ENCODE peak calls at places on chromosomes 5 and 9, in seven cellular contexts. One of them, this sample, is unnamed.
A peak's percentile ranks its signal among the peaks of the same experiment; 100 is the strongest.

GRCh38 chr5:142641681-142642080 is 44.2 kb downstream of the FGF1 start:
- DNase-seq in spleen: no peak
- DNase-seq in esophagus squamous epithelium: no peak
- DNase-seq in ovary: no peak
- DNase-seq in lower lobe of right lung: no peak
- DNase-seq in neural progenitor cell: no peak
- DNase-seq in body of pancreas: no peak
- DNase-seq in this sample: no peak

GRCh38 chr5:10550222-10550995 is 13.5 kb upstream of the ANKRD33B start:
- DNase-seq in spleen: no peak
- DNase-seq in esophagus squamous epithelium: no peak
- DNase-seq in ovary: no peak
- DNase-seq in lower lobe of right lung: no peak
- DNase-seq in neural progenitor cell: no peak
- DNase-seq in body of pancreas: no peak
- DNase-seq in this sample: no peak

GRCh38 chr9:124771867-124772621 is 933 bp upstream of the NR6A1 start:
- DNase-seq in spleen: peak; percentile 91
- DNase-seq in esophagus squamous epithelium: no peak
- DNase-seq in ovary: peak; percentile 77
- DNase-seq in lower lobe of right lung: peak; percentile 75
- DNase-seq in neural progenitor cell: peak; percentile 93
- DNase-seq in body of pancreas: peak; percentile 81
- DNase-seq in this sample: peak; percentile 89

GRCh38 chr5:84301535-84301934 is 83.1 kb downstream of the EDIL3 start:
- DNase-seq in spleen: no peak
- DNase-seq in esophagus squamous epithelium: no peak
- DNase-seq in ovary: no peak
- DNase-seq in lower lobe of right lung: no peak
- DNase-seq in neural progenitor cell: no peak
- DNase-seq in body of pancreas: no peak
- DNase-seq in this sample: no peak

GRCh38 chr5:142202282-142202681 is 93.7 kb downstream of the NDFIP1 start:
- DNase-seq in spleen: no peak
- DNase-seq in esophagus squamous epithelium: no peak
- DNase-seq in ovary: no peak
- DNase-seq in lower lobe of right lung: no peak
- DNase-seq in neural progenitor cell: no peak
- DNase-seq in body of pancreas: no peak
- DNase-seq in this sample: no peak

GRCh38 chr5:136926073-136926472 is 560.7 kb upstream of the TRPC7 start:
- DNase-seq in spleen: no peak
- DNase-seq in esophagus squamous epithelium: no peak
- DNase-seq in ovary: no peak
- DNase-seq in lower lobe of right lung: no peak
- DNase-seq in neural progenitor cell: no peak
- DNase-seq in body of pancreas: no peak
- DNase-seq in this sample: no peak

GRCh38 chr5:37703841-37704241 is 136.0 kb downstream of the GDNF start:
- DNase-seq in spleen: no peak
- DNase-seq in esophagus squamous epithelium: no peak
- DNase-seq in ovary: no peak
- DNase-seq in lower lobe of right lung: no peak
- DNase-seq in neural progenitor cell: no peak
- DNase-seq in body of pancreas: no peak
- DNase-seq in this sample: no peak

GRCh38 chr5:9340095-9340494 is 205.8 kb downstream of the SEMA5A start:
- DNase-seq in spleen: no peak
- DNase-seq in esophagus squamous epithelium: no peak
- DNase-seq in ovary: no peak
- DNase-seq in lower lobe of right lung: no peak
- DNase-seq in neural progenitor cell: no peak
- DNase-seq in body of pancreas: no peak
- DNase-seq in this sample: no peak

GRCh38 chr9:109254317-109254716 is 66.5 kb downstream of the EPB41L4B start:
- DNase-seq in spleen: no peak
- DNase-seq in esophagus squamous epithelium: no peak
- DNase-seq in ovary: no peak
- DNase-seq in lower lobe of right lung: no peak
- DNase-seq in neural progenitor cell: no peak
- DNase-seq in body of pancreas: no peak
- DNase-seq in this sample: no peak

GRCh38 chr5:154519375-154519774 is 41.3 kb upstream of the HAND1 start:
- DNase-seq in spleen: no peak
- DNase-seq in esophagus squamous epithelium: no peak
- DNase-seq in ovary: no peak
- DNase-seq in lower lobe of right lung: no peak
- DNase-seq in neural progenitor cell: no peak
- DNase-seq in body of pancreas: no peak
- DNase-seq in this sample: no peak

GRCh38 chr9:107270082-107270481 is 13.0 kb upstream of the RAD23B start:
- DNase-seq in spleen: no peak
- DNase-seq in esophagus squamous epithelium: no peak
- DNase-seq in ovary: no peak
- DNase-seq in lower lobe of right lung: no peak
- DNase-seq in neural progenitor cell: no peak
- DNase-seq in body of pancreas: no peak
- DNase-seq in this sample: no peak

GRCh38 chr9:71968541-71969090 is 57.2 kb downstream of the C9orf85 start:
- DNase-seq in spleen: no peak
- DNase-seq in esophagus squamous epithelium: no peak
- DNase-seq in ovary: no peak
- DNase-seq in lower lobe of right lung: no peak
- DNase-seq in neural progenitor cell: no peak
- DNase-seq in body of pancreas: no peak
- DNase-seq in this sample: no peak

GRCh38 chr5:95262933-95263660 is 21.8 kb downstream of the MCTP1 start:
- DNase-seq in spleen: no peak
- DNase-seq in esophagus squamous epithelium: no peak
- DNase-seq in ovary: no peak
- DNase-seq in lower lobe of right lung: no peak
- DNase-seq in neural progenitor cell: no peak
- DNase-seq in body of pancreas: no peak
- DNase-seq in this sample: no peak

GRCh38 chr5:139910901-139911300 is 115.3 kb downstream of the PSD2 start:
- DNase-seq in spleen: peak; percentile 38
- DNase-seq in esophagus squamous epithelium: no peak
- DNase-seq in ovary: no peak
- DNase-seq in lower lobe of right lung: no peak
- DNase-seq in neural progenitor cell: no peak
- DNase-seq in body of pancreas: no peak
- DNase-seq in this sample: no peak
- H3K36me3 ChIP-seq in spleen: no peaks in the 10 kb centered on the region
- H3K36me3 ChIP-seq in esophagus squamous epithelium: no peaks in the 10 kb centered on the region
- H3K36me3 ChIP-seq in ovary: no peaks in the 10 kb centered on the region
- H3K36me3 ChIP-seq in lower lobe of right lung: no peaks in the 10 kb centered on the region
- H3K36me3 ChIP-seq in neural progenitor cell: no peaks in the 10 kb centered on the region
- H3K36me3 ChIP-seq in body of pancreas: no peaks in the 10 kb centered on the region
- H3K36me3 ChIP-seq in this sample: no peaks in the 10 kb centered on the region

GRCh38 chr5:12316812-12317211 is 412.6 kb upstream of the CTNND2 start:
- DNase-seq in spleen: no peak
- DNase-seq in esophagus squamous epithelium: no peak
- DNase-seq in ovary: no peak
- DNase-seq in lower lobe of right lung: no peak
- DNase-seq in neural progenitor cell: no peak
- DNase-seq in body of pancreas: no peak
- DNase-seq in this sample: no peak
- H3K27ac ChIP-seq in spleen: no peak overlapping the region
- H3K27ac ChIP-seq in esophagus squamous epithelium: no peak overlapping the region
- H3K27ac ChIP-seq in ovary: no peak overlapping the region
- H3K27ac ChIP-seq in lower lobe of right lung: no peak overlapping the region
- H3K27ac ChIP-seq in neural progenitor cell: no peak overlapping the region
- H3K27ac ChIP-seq in body of pancreas: no peak overlapping the region
- H3K27ac ChIP-seq in this sample: no peak overlapping the region

GRCh38 chr5:132635873-132636272 is 22.1 kb upstream of the IL13 start:
- DNase-seq in spleen: no peak
- DNase-seq in esophagus squamous epithelium: no peak
- DNase-seq in ovary: no peak
- DNase-seq in lower lobe of right lung: no peak
- DNase-seq in neural progenitor cell: no peak
- DNase-seq in body of pancreas: no peak
- DNase-seq in this sample: no peak
- H3K36me3 ChIP-seq in spleen: peaks cover 80% of the 10 kb centered on the region
- H3K36me3 ChIP-seq in esophagus squamous epithelium: peaks cover 18% of the 10 kb centered on the region
- H3K36me3 ChIP-seq in ovary: no peaks in the 10 kb centered on the region
- H3K36me3 ChIP-seq in lower lobe of right lung: peaks cover 50% of the 10 kb centered on the region
- H3K36me3 ChIP-seq in neural progenitor cell: no peaks in the 10 kb centered on the region
- H3K36me3 ChIP-seq in body of pancreas: peaks cover 16% of the 10 kb centered on the region
- H3K36me3 ChIP-seq in this sample: peaks cover 36% of the 10 kb centered on the region

DNA sequence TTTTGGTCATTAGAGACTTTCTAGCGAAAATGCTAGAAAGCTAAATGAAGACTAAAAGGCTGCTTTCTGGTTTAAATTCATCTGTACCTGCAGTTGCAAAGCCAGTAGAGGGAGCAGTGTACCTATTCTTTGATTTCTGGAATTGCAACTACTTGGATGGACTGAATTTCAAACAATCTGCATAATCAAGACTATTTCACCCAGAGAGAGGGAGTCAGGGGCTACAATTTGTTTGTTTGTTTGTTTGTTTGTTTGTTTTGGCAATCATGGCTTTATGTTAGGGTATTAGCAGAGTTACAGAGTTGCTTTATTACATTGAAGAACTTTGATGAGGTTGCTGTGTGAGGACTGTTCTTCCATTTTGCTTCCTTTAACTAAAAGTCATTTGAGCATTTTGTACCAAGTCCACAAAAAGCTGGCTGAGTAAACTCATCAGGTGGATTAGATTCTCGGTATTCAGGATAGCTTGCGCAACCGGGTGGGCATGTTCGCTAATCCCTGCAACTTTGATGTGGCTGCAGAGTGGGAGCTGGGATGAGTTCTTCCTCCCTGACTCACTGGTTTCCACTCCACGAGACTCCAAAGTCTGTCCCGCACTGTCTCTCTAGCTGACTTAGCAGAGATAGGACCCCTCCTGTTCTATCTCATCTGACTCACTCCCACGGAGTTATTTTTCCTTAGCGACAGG is 80.0 kb upstream of the TUT7 start:
- DNase-seq in spleen: no peak
- DNase-seq in esophagus squamous epithelium: no peak
- DNase-seq in ovary: peak; percentile 57
- DNase-seq in lower lobe of right lung: no peak
- DNase-seq in neural progenitor cell: peak; percentile 64
- DNase-seq in body of pancreas: no peak
- DNase-seq in this sample: no peak
- H3K27ac ChIP-seq in spleen: no peak overlapping the region
- H3K27ac ChIP-seq in esophagus squamous epithelium: no peak overlapping the region
- H3K27ac ChIP-seq in ovary: peak overlapping the region; percentile 48
- H3K27ac ChIP-seq in lower lobe of right lung: no peak overlapping the region
- H3K27ac ChIP-seq in neural progenitor cell: no peak overlapping the region
- H3K27ac ChIP-seq in body of pancreas: no peak overlapping the region
- H3K27ac ChIP-seq in this sample: no peak overlapping the region

DNA sequence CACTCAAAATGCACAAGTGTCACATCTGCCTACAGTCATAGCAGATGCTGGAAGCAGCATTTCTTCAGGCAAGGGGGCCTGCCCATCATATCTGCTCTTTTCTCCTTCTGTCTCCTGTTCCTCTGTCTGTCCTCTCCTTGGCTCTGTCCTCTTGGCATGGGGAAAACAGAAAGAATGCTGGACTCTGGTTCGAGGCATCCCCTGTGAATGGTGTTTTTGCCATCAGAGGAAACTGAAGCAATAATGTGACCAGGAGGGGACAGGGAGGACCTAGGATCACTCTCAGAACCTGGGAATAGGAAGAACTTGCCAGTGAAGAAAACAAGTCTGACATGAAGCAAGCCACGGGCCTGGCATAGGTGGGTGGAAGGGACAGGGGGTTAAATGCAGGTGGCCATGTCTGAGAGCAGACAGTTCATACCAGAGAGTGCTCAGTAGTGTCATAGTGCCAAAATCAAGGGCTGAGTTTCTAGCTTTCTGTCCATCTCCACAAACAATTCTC is 35.3 kb downstream of the AQP7 start:
- DNase-seq in spleen: no peak
- DNase-seq in esophagus squamous epithelium: no peak
- DNase-seq in ovary: no peak
- DNase-seq in lower lobe of right lung: no peak
- DNase-seq in neural progenitor cell: no peak
- DNase-seq in body of pancreas: no peak
- DNase-seq in this sample: no peak
- H3K36me3 ChIP-seq in spleen: peaks cover 98% of the 10 kb centered on the region
- H3K36me3 ChIP-seq in esophagus squamous epithelium: peaks cover 49% of the 10 kb centered on the region
- H3K36me3 ChIP-seq in ovary: no peaks in the 10 kb centered on the region
- H3K36me3 ChIP-seq in lower lobe of right lung: peaks cover 92% of the 10 kb centered on the region
- H3K36me3 ChIP-seq in neural progenitor cell: no peaks in the 10 kb centered on the region
- H3K36me3 ChIP-seq in body of pancreas: peaks cover 36% of the 10 kb centered on the region
- H3K36me3 ChIP-seq in this sample: peaks cover 63% of the 10 kb centered on the region

DNA sequence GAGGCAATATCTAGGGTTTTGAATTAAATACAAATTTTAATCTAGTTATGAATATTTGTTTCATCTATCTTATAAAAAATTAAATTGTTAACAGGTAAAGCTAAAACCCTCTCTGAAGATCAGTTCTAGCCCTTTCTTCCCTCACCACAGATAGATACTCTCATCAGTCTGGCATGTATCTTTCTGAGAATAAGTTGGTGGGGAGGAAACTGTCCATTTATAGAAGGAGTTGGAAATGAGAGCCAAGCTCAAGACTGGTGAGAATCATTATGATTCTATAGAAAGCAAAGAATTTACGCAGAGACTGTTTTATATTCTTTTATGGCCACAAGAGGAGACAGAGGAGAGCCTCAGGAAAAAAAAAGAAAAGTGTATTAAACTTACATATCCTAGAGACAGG is 59.0 kb downstream of the STARD4 start:
- DNase-seq in spleen: no peak
- DNase-seq in esophagus squamous epithelium: no peak
- DNase-seq in ovary: no peak
- DNase-seq in lower lobe of right lung: no peak
- DNase-seq in neural progenitor cell: no peak
- DNase-seq in body of pancreas: no peak
- DNase-seq in this sample: no peak
- H3K27ac ChIP-seq in spleen: no peak overlapping the region
- H3K27ac ChIP-seq in esophagus squamous epithelium: no peak overlapping the region
- H3K27ac ChIP-seq in ovary: no peak overlapping the region
- H3K27ac ChIP-seq in lower lobe of right lung: no peak overlapping the region
- H3K27ac ChIP-seq in neural progenitor cell: no peak overlapping the region
- H3K27ac ChIP-seq in body of pancreas: no peak overlapping the region
- H3K27ac ChIP-seq in this sample: peak overlapping the region; percentile 78

DNA sequence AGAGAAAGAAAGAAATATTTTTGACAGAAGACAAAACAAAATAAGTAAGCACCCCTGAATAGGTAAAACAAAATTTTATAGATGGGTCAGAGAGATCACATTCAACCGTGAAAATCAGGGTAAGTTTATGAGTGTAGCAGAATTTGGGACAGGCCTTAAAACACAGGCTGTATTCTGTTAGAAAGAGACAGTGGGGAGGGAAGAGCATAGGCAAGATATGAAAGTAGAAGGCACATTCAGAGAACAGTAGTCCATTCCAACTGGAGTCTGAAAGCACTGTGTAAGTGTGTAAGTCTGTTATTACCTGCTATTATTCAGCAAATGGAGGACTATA is 38.6 kb downstream of the MRPS27 start:
- DNase-seq in spleen: no peak
- DNase-seq in esophagus squamous epithelium: no peak
- DNase-seq in ovary: no peak
- DNase-seq in lower lobe of right lung: no peak
- DNase-seq in neural progenitor cell: no peak
- DNase-seq in body of pancreas: no peak
- DNase-seq in this sample: no peak
- H3K36me3 ChIP-seq in spleen: peaks cover 27% of the 10 kb centered on the region
- H3K36me3 ChIP-seq in esophagus squamous epithelium: no peaks in the 10 kb centered on the region
- H3K36me3 ChIP-seq in ovary: no peaks in the 10 kb centered on the region
- H3K36me3 ChIP-seq in lower lobe of right lung: no peaks in the 10 kb centered on the region
- H3K36me3 ChIP-seq in neural progenitor cell: peaks cover 4% of the 10 kb centered on the region
- H3K36me3 ChIP-seq in body of pancreas: no peaks in the 10 kb centered on the region
- H3K36me3 ChIP-seq in this sample: peaks cover 4% of the 10 kb centered on the region